ENCODE peak calls at places on chromosomes 11 and 22, in six cellular contexts. L, M, P, Z, I and C are unnamed samples.

GRCh38 chr11:111939836-111940604 is 2.9 kb downstream of the DIXDC1 start:
- DNase-seq in I (no peak), L (no peak), Z (peak; percentile 95), M (no peak), P (no peak), C (no peak)

GRCh38 chr11:58787903-58788302 is 56.2 kb upstream of the GLYAT start:
- DNase-seq in M (no peak), L (no peak), Z (peak; percentile 2), P (no peak), I (no peak), C (no peak)

GRCh38 chr22:29141078-29141688 is 64.5 kb upstream of the EMID1 start:
- DNase-seq in I (no peak), M (no peak), P (no peak), L (no peak), Z (no peak), C (no peak)

GRCh38 chr22:44963055-44963454 is 46.8 kb downstream of the PHF21B start:
- DNase-seq in M (no peak), L (no peak), I (no peak), Z (no peak), P (no peak), C (no peak)

GRCh38 chr11:1224491-1225385 is 1.9 kb downstream of the MUC5B start:
- DNase-seq in Z (no peak), I (no peak), M (no peak), P (no peak), L (no peak), C (no peak)

GRCh38 chr11:54558407-54558806 is 45.4 kb downstream of the OR4C46 start:
- DNase-seq in Z (no peak), M (no peak), P (no peak), I (no peak), L (no peak), C (no peak)

GRCh38 chr11:65766535-65766934 is 14.2 kb downstream of the AP5B1 start:
- DNase-seq in L (no peak), M (no peak), P (no peak), Z (peak; percentile 71), I (no peak), C (no peak)

GRCh38 chr11:83425137-83425466 is 138.9 kb upstream of the CCDC90B start:
- DNase-seq in I (no peak), L (no peak), M (no peak), P (no peak), Z (no peak), C (no peak)

GRCh38 chr22:20152464-20152890 is 1.6 kb upstream of the CCDC188 start:
- DNase-seq in I (no peak), Z (no peak), P (no peak), L (no peak), M (no peak), C (no peak)

GRCh38 chr11:76781046-76781801 is 1.9 kb upstream of the TSKU start:
- DNase-seq in L (no peak), I (no peak), Z (no peak), P (no peak), M (no peak), C (no peak)

GRCh38 chr22:24086310-24086709 is 75.2 kb downstream of the CABIN1 start:
- DNase-seq in M (no peak), P (no peak), I (no peak), Z (no peak), L (no peak), C (no peak)

GRCh38 chr11:12356944-12357655 is 20.3 kb upstream of the PARVA start:
- DNase-seq in Z (no peak), P (peak; percentile 29), L (no peak), M (no peak), I (no peak), C (peak; percentile 60)

GRCh38 chr22:45552580-45553332 is 50.1 kb downstream of the FBLN1 start:
- DNase-seq in I (peak; percentile 56), L (no peak), M (peak; percentile 54), P (no peak), Z (peak; percentile 95), C (no peak)

DNA sequence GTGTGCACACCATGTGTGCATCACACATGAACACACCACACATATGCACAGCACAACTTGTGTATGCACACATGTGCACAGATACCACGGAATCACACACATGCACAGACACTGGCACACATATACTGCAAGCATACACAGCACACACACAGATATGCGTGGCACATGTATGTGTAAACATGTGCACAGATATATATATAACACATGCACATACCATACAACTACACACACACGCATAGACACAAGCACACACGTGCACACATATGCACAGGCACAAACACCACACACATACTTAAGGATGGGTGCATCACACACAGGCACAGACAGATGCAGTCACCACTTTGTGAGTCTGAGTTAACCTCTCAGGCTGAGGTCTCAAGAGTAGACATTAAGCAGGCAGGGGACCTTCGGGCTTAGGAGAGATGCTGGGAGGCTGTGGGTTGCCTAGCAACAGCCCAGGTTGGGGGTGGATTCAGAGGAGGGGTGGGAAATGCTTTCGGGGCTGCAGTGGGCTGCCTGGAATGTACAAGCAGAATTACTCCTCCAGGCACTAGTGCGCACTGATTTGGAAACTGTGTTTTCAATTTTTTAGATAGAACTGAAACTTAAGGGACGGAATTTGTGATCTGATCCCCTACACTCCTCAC is 83.0 kb downstream of the MYO18B start:
- DNase-seq in Z (no peak), P (no peak), L (no peak), I (no peak), M (no peak), C (no peak)
- H3K4me1 ChIP-seq in Z (no peaks in the 10 kb centered on the region), P (no peaks in the 10 kb centered on the region), L (no peaks in the 10 kb centered on the region), I (no peaks in the 10 kb centered on the region), M (no peaks in the 10 kb centered on the region), C (no peaks in the 10 kb centered on the region)

GRCh38 chr11:85774256-85775097 is 36.5 kb downstream of the SYTL2 start:
- DNase-seq in L (no peak), Z (no peak), P (no peak), M (no peak), I (no peak), C (no peak)
- H3K4me1 ChIP-seq in L (no peaks in the 10 kb centered on the region), Z (peaks cover 14% of the 10 kb centered on the region), P (peaks cover 16% of the 10 kb centered on the region), M (no peaks in the 10 kb centered on the region), I (no peaks in the 10 kb centered on the region), C (peaks cover 12% of the 10 kb centered on the region)

DNA sequence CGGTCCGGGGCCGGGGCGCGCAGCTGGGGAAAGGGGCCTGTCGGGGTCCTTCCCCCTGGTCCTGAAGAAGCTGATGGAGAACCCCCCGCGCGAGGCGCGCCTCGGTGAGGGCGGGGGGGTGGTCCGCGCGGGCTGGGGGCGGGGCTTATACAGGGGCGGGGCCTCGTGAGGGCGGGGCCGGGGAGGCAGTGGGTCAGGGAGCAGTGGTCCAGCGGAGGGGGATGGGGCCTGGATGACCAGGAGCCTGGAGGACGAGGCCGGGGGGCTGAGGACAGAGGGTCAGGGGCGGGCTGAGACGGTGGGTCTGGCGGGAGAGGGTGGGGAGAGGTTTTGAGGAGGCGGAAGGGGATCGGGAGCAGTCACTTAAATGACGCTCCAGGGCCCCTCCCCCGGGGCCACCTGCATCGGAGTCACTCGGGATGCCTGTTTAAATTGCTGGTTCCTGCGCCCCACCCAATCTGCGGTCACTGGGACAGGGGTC is 396 bp downstream of the TEF start:
- DNase-seq in L (peak; percentile 76), P (peak; percentile 65), M (peak; percentile 72), Z (no peak), I (peak; percentile 74), C (peak; percentile 47)
- H3K4me1 ChIP-seq in L (peaks cover 23% of the 10 kb centered on the region), P (peaks cover 18% of the 10 kb centered on the region), M (no peaks in the 10 kb centered on the region), Z (peaks cover 17% of the 10 kb centered on the region), I (no peaks in the 10 kb centered on the region), C (peaks cover 15% of the 10 kb centered on the region)

GRCh38 chr11:46359936-46360335 is 12.7 kb downstream of the DGKZ start:
- DNase-seq in P (no peak), I (no peak), Z (no peak), L (no peak), M (no peak), C (no peak)
- H3K4me1 ChIP-seq in P (peaks cover 85% of the 10 kb centered on the region), I (peaks cover 5% of the 10 kb centered on the region), Z (peaks cover 34% of the 10 kb centered on the region), L (peaks cover 45% of the 10 kb centered on the region), M (no peaks in the 10 kb centered on the region), C (peaks cover 76% of the 10 kb centered on the region)

DNA sequence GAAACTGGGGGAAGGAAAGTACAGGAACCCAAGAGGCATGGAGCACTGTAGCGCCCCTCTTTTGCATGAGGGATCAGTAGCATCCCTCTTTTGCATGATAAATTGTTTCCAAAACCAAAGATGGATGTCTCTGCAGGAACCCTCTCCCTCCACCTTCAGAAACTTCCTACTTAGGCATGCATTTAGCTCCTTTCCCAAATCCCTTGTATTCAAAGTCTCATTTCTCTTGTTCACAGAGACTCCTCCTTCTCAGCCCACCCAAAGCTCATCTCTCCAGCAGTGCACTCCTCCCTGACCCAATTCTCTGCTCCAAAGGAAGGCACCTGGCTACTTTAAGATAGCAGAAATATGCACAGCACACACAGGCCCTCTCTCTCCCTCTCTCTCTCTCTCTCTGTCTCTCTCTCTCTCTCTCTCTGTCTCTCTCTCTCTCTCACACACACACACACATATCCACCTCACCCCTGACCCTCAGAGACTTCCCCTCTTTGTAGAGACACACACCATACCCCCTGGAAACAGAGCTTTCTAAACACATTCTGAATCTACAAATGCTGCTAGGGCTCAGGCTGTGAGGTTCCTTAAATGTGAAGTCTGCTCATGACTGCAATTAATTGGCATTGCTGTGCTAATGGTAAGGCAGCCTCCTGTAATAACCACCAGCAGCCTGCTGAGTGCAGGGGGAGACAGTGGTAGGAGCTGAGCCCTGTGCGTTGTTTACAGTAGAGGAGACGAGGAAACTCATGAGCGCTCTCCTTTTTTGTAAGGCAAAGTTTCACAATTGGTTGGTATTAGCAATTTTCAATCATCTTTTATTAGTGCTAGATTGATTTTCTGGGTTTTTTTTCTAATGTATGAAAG is 519.6 kb downstream of the NTM start:
- DNase-seq in I (no peak), L (no peak), P (no peak), Z (peak; percentile 36), M (no peak), C (no peak)
- H3K4me1 ChIP-seq in I (no peaks in the 10 kb centered on the region), L (no peaks in the 10 kb centered on the region), P (no peaks in the 10 kb centered on the region), Z (peaks cover 50% of the 10 kb centered on the region), M (no peaks in the 10 kb centered on the region), C (no peaks in the 10 kb centered on the region)

GRCh38 chr11:96307748-96308133 is 35.3 kb downstream of the MAML2 start:
- DNase-seq in Z (peak; percentile 90), L (no peak), P (no peak), I (no peak), M (no peak), C (no peak)
- H3K4me1 ChIP-seq in Z (peaks cover 74% of the 10 kb centered on the region), L (peaks cover 31% of the 10 kb centered on the region), P (peaks cover 38% of the 10 kb centered on the region), I (no peaks in the 10 kb centered on the region), M (no peaks in the 10 kb centered on the region), C (peaks cover 41% of the 10 kb centered on the region)